ENCODE peak calls at places on chromosomes 11 and 22, in four cellular contexts. V, F, B and O are unnamed samples.
A peak's percentile ranks its signal among the peaks of the same experiment; 100 is the strongest.

GRCh38 chr11:36254739-36255138 is 34.5 kb downstream of the COMMD9 start:
- DNase-seq in B (no peak), F (no peak), V (no peak), O (no peak)

GRCh38 chr11:133038850-133039249 is 493.5 kb downstream of the OPCML start:
- DNase-seq in B (no peak), V (no peak), F (no peak), O (no peak)

GRCh38 chr22:28246392-28246791 is 327.3 kb upstream of the PITPNB start:
- DNase-seq in F (no peak), V (no peak), B (no peak), O (no peak)

GRCh38 chr22:35818897-35819296 is 101.2 kb downstream of the APOL5 start:
- DNase-seq in B (no peak), V (no peak), F (no peak), O (no peak)

GRCh38 chr11:75487366-75487765 is 38.4 kb downstream of the GDPD5 start:
- DNase-seq in V (no peak), B (no peak), F (no peak), O (no peak)

GRCh38 chr11:43830928-43831440 is 49.6 kb upstream of the ALKBH3 start:
- DNase-seq in V (no peak), F (no peak), B (peak; percentile 82), O (no peak)

GRCh38 chr11:124950606-124951330 is 3.2 kb upstream of the CCDC15 start:
- DNase-seq in V (no peak), F (no peak), B (no peak), O (no peak)

GRCh38 chr22:31230871-31231621 is 18.9 kb downstream of the LIMK2 start:
- DNase-seq in B (peak; percentile 83), V (no peak), F (no peak), O (no peak)

GRCh38 chr11:76620471-76620870 is 50.1 kb downstream of the LRRC32 start:
- DNase-seq in V (no peak), B (no peak), F (no peak), O (no peak)

GRCh38 chr11:76668362-76669155 is 2.0 kb downstream of the LRRC32 start:
- DNase-seq in B (no peak), F (no peak), V (no peak), O (no peak)

GRCh38 chr11:79264284-79264683 is 176.5 kb downstream of the TENM4 start:
- DNase-seq in B (no peak), F (no peak), V (no peak), O (no peak)

GRCh38 chr11:64035581-64035980 is at the start of gene FLRT1:
- DNase-seq in V (peak; percentile 67), F (no peak), B (no peak), O (no peak)

GRCh38 chr22:24265734-24266133 is 4.9 kb upstream of the SPECC1L start:
- DNase-seq in V (no peak), F (no peak), B (no peak), O (no peak)

GRCh38 chr11:2878782-2879181 is 6.8 kb downstream of the CDKN1C start:
- DNase-seq in B (no peak), F (no peak), V (no peak), O (no peak)

GRCh38 chr11:45737056-45737455 is 67.9 kb upstream of the SLC35C1 start:
- DNase-seq in B (no peak), F (no peak), V (no peak), O (no peak)

GRCh38 chr11:104962852-104963251 is 5.5 kb downstream of the CASP4 start:
- DNase-seq in V (no peak), F (no peak), B (no peak), O (no peak)

GRCh38 chr11:1276866-1277615 is 32.4 kb downstream of the TOLLIP start:
- DNase-seq in F (no peak), V (no peak), B (no peak), O (no peak)

GRCh38 chr11:103830205-103830604 is 206.2 kb upstream of the DDI1 start:
- DNase-seq in B (no peak), V (no peak), F (no peak), O (no peak)

GRCh38 chr22:18095101-18095805 is 15.4 kb upstream of the TUBA8 start:
- DNase-seq in B (no peak), V (no peak), F (no peak), O (no peak)

GRCh38 chr11:60629399-60629798 is 70.0 kb upstream of the MS4A8 start:
- DNase-seq in B (no peak), F (no peak), V (no peak), O (no peak)
- TF ChIP-seq BRCA1 in B (no peak), F (no peak), V (no peak), O (no peak)

GRCh38 chr11:69293087-69293486 is 868 bp upstream of the MYEOV start:
- DNase-seq in B (no peak), F (no peak), V (no peak), O (no peak)
- TF ChIP-seq BRCA1 in B (no peak), F (no peak), V (no peak), O (no peak)

GRCh38 chr11:111429066-111429506 is 50.0 kb upstream of the POU2AF1 start:
- DNase-seq in V (peak; percentile 58), B (peak; percentile 64), F (peak; percentile 83), O (no peak)
- TF ChIP-seq BRCA1 in V (no peak), B (no peak), F (no peak), O (no peak)

GRCh38 chr11:33942954-33943353 is 51.1 kb upstream of the LMO2 start:
- DNase-seq in B (no peak), V (no peak), F (no peak), O (peak; percentile 73)
- TF ChIP-seq BRCA1 in B (no peak), V (no peak), F (no peak), O (no peak)

GRCh38 chr11:134333312-134333711 is 1.5 kb downstream of the GLB1L2 start:
- DNase-seq in V (no peak), B (no peak), F (no peak), O (no peak)
- TF ChIP-seq BRCA1 in V (no peak), B (no peak), F (no peak), O (no peak)

GRCh38 chr22:20441631-20442484 is 4.2 kb upstream of the SCARF2 start:
- DNase-seq in V (no peak), B (no peak), F (no peak), O (no peak)
- TF ChIP-seq BRCA1 in V (no peak), B (no peak), F (no peak), O (no peak)

DNA sequence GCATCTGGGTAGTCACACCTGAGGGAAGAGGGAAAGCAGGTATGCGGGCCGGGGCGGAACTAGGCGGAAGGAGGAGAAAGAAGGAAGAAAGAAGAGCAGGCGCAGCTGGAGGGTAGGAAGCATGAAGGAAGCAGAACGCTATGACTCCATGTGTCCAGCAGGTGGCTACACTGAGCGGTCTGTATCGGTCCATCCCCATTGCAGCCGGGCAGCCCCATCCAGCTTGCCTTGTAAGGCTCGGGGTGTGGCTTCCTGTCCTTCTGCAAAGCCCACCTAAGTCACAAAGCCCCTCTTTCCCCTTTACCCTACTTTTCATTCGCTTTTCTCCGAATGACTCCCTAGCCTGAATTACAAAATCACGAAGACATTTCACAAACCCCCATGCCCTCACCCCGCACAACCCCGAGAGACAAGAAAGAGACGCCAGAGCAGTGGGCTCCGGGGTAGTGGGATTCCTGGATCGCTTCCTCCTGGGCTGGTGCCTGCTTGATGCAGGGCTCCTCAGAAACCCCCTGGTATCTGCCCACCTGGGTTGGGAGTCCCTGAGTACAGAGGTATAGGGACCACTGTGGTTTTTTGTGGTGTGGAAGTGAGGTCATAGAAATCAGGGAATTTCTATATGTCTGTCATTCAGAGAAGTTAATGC is 39.9 kb downstream of the BUD13 start:
- DNase-seq in V (peak; percentile 93), F (peak; percentile 87), B (peak; percentile 43), O (peak; percentile 20)
- TF ChIP-seq BRCA1 in V (no peak), F (no peak), B (no peak), O (no peak)

GRCh38 chr11:21911046-21911445 is 281.8 kb upstream of the ANO5 start:
- DNase-seq in B (no peak), F (no peak), V (no peak), O (no peak)

GRCh38 chr11:21908211-21908610 is 284.7 kb upstream of the ANO5 start:
- DNase-seq in B (no peak), F (no peak), V (no peak), O (no peak)

GRCh38 chr11:21912280-21912679 is 280.6 kb upstream of the ANO5 start:
- DNase-seq in B (no peak), V (no peak), F (no peak), O (no peak)

DNA sequence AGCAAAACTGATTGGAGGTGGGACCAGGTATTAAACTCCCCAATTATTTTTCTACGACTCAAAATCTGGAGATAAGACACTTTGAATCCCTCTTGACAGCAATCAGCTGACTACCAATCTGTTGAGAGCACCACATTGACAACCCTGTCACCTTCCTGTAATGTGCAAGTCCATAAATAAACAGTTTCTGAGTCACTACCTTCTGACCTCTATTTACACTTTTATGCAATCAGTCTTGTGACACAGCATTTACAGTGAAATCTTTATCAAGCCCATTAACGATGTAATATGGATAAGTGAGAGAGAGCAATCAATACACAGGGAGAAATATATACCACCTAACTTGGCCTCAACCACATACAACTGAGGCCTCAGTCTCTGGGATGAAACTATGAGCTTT is 283.7 kb upstream of the ANO5 start:
- DNase-seq in V (no peak), B (no peak), F (no peak), O (no peak)
- TF ChIP-seq BRCA1 in V (no peak), B (no peak), F (no peak), O (no peak)